ENCODE peak calls at places on chromosomes 4 and X, in eight cellular contexts. I, V, E, R, P, K, G and N are unnamed samples.

GRCh38 chr4:182600836-182601235 is 316.4 kb downstream of the DCTD start:
- DNase-seq in I (no peak), V (no peak), E (no peak), R (no peak), P (no peak), K (no peak), G (no peak), N (no peak)

GRCh38 chrX:149248073-149248625 is 257.0 kb downstream of the IDS start:
- DNase-seq in I (no peak), V (no peak), E (peak), R (no peak), P (no peak), K (no peak), G (no peak), N (no peak)

GRCh38 chr4:95506264-95506663 is 42.5 kb downstream of the UNC5C start:
- DNase-seq in I (no peak), V (no peak), E (peak), R (peak), P (no peak), K (no peak), G (no peak), N (no peak)

GRCh38 chr4:114561590-114561989 is 37.0 kb upstream of the UGT8 start:
- DNase-seq in I (no peak), V (no peak), E (no peak), R (no peak), P (peak), K (no peak), G (no peak), N (no peak)

GRCh38 chr4:56817840-56818491 is 3.5 kb downstream of the SPINK2 start:
- DNase-seq in I (no peak), V (no peak), E (no peak), R (peak), P (no peak), K (no peak), G (no peak), N (no peak)

GRCh38 chr4:140756292-140757219 is at the start of gene TBC1D9:
- DNase-seq in I (no peak), V (no peak), E (peak), R (peak), P (peak), K (peak), G (peak), N (peak)

GRCh38 chrX:43349363-43349762 is 306.7 kb upstream of the MAOA start:
- DNase-seq in I (peak), V (no peak), E (peak), R (peak), P (peak), K (no peak), G (no peak), N (no peak)

GRCh38 chrX:50747471-50747900 is 66.5 kb downstream of the SHROOM4 start:
- DNase-seq in I (no peak), V (no peak), E (no peak), R (peak), P (no peak), K (no peak), G (no peak), N (peak)

GRCh38 chr4:86496094-86497060 is 97.7 kb upstream of the PTPN13 start:
- DNase-seq in I (no peak), V (no peak), E (peak), R (peak), P (peak), K (peak), G (no peak), N (no peak)

GRCh38 chr4:15003441-15003890 is 1.2 kb downstream of the CPEB2 start:
- DNase-seq in I (peak), V (peak), E (no peak), R (peak), P (peak), K (peak), G (peak), N (no peak)

GRCh38 chrX:148540114-148540513 is 39.7 kb downstream of the AFF2 start:
- DNase-seq in I (no peak), V (no peak), E (no peak), R (no peak), P (no peak), K (no peak), G (no peak), N (no peak)

GRCh38 chr4:162683659-162684370 is 482.9 kb downstream of the NAF1 start:
- DNase-seq in I (no peak), V (no peak), E (peak), R (peak), P (no peak), K (no peak), G (no peak), N (no peak)

GRCh38 chr4:150385606-150386005 is 196.3 kb upstream of the MAB21L2 start:
- DNase-seq in I (no peak), V (no peak), E (peak), R (peak), P (no peak), K (no peak), G (no peak), N (no peak)

GRCh38 chr4:82515705-82516104 is 46.1 kb downstream of the TMEM150C start:
- DNase-seq in I (no peak), V (no peak), E (peak), R (peak), P (no peak), K (no peak), G (peak), N (peak)

GRCh38 chr4:10416441-10416840 is 40.8 kb downstream of the ZNF518B start:
- DNase-seq in I (no peak), V (no peak), E (no peak), R (no peak), P (no peak), K (no peak), G (no peak), N (no peak)

GRCh38 chrX:45006002-45006800 is 133.2 kb downstream of the KDM6A start:
- DNase-seq in I (no peak), V (no peak), E (peak), R (no peak), P (no peak), K (no peak), G (no peak), N (no peak)

GRCh38 chr4:20418865-20419451 is 167.3 kb downstream of the SLIT2 start:
- DNase-seq in I (no peak), V (no peak), E (peak), R (peak), P (no peak), K (no peak), G (no peak), N (no peak)

GRCh38 chrX:17414839-17415238 is 39.8 kb downstream of the NHS start:
- DNase-seq in I (no peak), V (no peak), E (no peak), R (no peak), P (peak), K (no peak), G (peak), N (no peak)

GRCh38 chr4:143127621-143128020 is 57.1 kb upstream of the USP38 start:
- DNase-seq in I (no peak), V (no peak), E (no peak), R (no peak), P (no peak), K (no peak), G (no peak), N (no peak)

GRCh38 chrX:41563881-41564280 is 116.7 kb downstream of the NYX start:
- DNase-seq in I (no peak), V (no peak), E (no peak), R (peak), P (no peak), K (no peak), G (no peak), N (no peak)

GRCh38 chr4:141703497-141703896 is 67.1 kb downstream of the IL15 start:
- DNase-seq in I (no peak), V (no peak), E (no peak), R (no peak), P (no peak), K (no peak), G (no peak), N (no peak)

GRCh38 chrX:109600114-109600710 is 24.8 kb downstream of the KCNE5 start:
- DNase-seq in I (no peak), V (no peak), E (no peak), R (peak), P (no peak), K (no peak), G (peak), N (no peak)

GRCh38 chr4:176781739-176782100 is 11.0 kb downstream of the VEGFC start:
- DNase-seq in I (no peak), V (no peak), E (no peak), R (no peak), P (no peak), K (no peak), G (no peak), N (no peak)

GRCh38 chr4:6557185-6557584 is 17.8 kb upstream of the MAN2B2 start:
- DNase-seq in I (no peak), V (no peak), E (no peak), R (no peak), P (no peak), K (no peak), G (no peak), N (no peak)

GRCh38 chr4:123477804-123478209 is 81.2 kb downstream of the SPRY1 start:
- DNase-seq in I (peak), V (no peak), E (peak), R (peak), P (no peak), K (no peak), G (no peak), N (no peak)

GRCh38 chr4:104488151-104488550 is 6.5 kb downstream of the CXXC4 start:
- DNase-seq in I (no peak), V (no peak), E (no peak), R (no peak), P (no peak), K (no peak), G (no peak), N (no peak)

GRCh38 chr4:84849051-84849640 is 117.3 kb downstream of the WDFY3 start:
- DNase-seq in I (no peak), V (no peak), E (no peak), R (no peak), P (no peak), K (no peak), G (no peak), N (no peak)
- H3K27ac ChIP-seq in I (no peak), V (no peak), E (no peak), R (peak), P (no peak), K (no peak), G (no peak), N (no peak)

GRCh38 chr4:24795666-24796381 is 451 bp downstream of the SOD3 start:
- DNase-seq in I (no peak), V (no peak), E (no peak), R (no peak), P (no peak), K (no peak), G (no peak), N (no peak)
- H3K27ac ChIP-seq in I (no peak), V (no peak), E (no peak), R (no peak), P (peak), K (peak), G (peak), N (no peak)

GRCh38 chr4:38747629-38748028 is 35.2 kb downstream of the TLR10 start:
- DNase-seq in I (no peak), V (no peak), E (no peak), R (no peak), P (no peak), K (no peak), G (no peak), N (no peak)

GRCh38 chr4:38739438-38739837 is 43.4 kb downstream of the TLR10 start:
- DNase-seq in I (no peak), V (no peak), E (no peak), R (no peak), P (no peak), K (no peak), G (no peak), N (no peak)

GRCh38 chr4:38740303-38740702 is 42.5 kb downstream of the TLR10 start:
- DNase-seq in I (no peak), V (no peak), E (no peak), R (no peak), P (no peak), K (no peak), G (no peak), N (no peak)

GRCh38 chr4:38745881-38746280 is 36.9 kb downstream of the TLR10 start:
- DNase-seq in I (no peak), V (no peak), E (no peak), R (no peak), P (no peak), K (no peak), G (no peak), N (no peak)

DNA sequence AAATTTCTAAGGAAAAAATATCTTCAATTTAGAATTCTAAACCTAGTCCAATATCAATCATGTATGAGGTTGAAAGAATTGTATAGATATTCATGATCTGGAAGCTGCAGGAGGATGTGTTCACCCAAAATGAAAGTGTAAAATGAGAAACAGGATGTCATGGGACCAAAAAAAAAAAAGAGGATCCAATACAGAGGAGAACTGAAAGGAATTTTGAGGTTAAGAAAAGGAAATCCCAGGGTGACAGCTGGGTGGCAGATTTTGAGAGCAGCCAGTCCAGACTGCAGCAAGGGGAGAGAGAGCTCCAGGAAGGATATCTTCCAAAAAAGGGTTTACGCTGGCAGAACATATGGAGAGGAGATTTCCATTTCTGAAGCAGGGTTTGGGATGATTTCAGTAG is 38.9 kb downstream of the TLR10 start:
- DNase-seq in I (no peak), V (no peak), E (no peak), R (peak), P (no peak), K (no peak), G (no peak), N (no peak)
- H3K27ac ChIP-seq in I (no peak), V (no peak), E (no peak), R (no peak), P (no peak), K (no peak), G (peak), N (no peak)

GRCh38 chrX:63761639-63762038 is 23.4 kb downstream of the ARHGEF9 start:
- DNase-seq in I (no peak), V (no peak), E (no peak), R (no peak), P (no peak), K (no peak), G (no peak), N (no peak)
- H3K27ac ChIP-seq in I (no peak), V (no peak), E (no peak), R (no peak), P (no peak), K (no peak), G (no peak), N (no peak)

GRCh38 chr4:185257694-185258093 is 48.3 kb downstream of the SNX25 start:
- DNase-seq in I (no peak), V (no peak), E (no peak), R (no peak), P (no peak), K (no peak), G (no peak), N (no peak)
- H3K27ac ChIP-seq in I (no peak), V (no peak), E (no peak), R (no peak), P (no peak), K (no peak), G (no peak), N (no peak)

DNA sequence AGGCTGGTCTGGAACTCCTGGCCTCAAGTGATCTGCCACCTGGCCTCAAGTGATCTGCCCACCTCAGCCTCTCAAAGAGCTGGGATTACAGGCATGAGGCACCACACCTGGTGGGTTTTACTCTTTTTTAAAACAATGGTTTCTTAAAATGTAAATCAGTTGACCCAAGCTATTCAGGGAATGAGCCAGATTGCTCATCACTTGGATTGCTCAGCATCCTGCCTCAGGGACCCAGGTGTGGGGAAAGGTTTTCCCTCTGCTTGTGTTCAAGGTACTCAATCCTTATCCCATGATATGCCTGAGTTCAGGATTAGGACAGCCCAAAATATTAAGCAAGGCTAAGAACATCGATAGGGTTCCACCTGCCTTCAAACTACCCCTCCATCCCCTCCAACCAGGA is 67.4 kb downstream of the CHRNA9 start:
- DNase-seq in I (no peak), V (no peak), E (no peak), R (no peak), P (no peak), K (no peak), G (no peak), N (no peak)
- H3K27ac ChIP-seq in I (no peak), V (no peak), E (no peak), R (no peak), P (no peak), K (no peak), G (no peak), N (no peak)

DNA sequence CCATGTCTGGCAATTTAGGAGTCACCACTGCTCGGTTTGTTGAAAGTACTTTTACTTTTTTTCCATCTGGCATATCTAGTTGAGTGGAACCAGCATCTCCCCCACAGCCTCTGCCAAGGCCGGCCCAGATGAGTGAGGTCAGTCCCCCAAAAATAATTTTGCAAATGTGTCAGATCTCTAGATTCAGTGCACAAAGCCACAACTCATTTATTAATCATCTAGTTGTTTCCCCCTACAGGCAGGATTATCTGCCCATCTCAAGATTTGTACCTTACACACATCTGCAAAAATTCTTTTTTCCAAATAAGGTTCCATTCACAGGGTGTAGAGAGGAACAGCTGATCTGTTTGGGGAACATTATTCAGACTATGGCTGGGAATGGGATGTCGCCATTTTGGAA is 174.0 kb upstream of the MXRA5 start:
- DNase-seq in I (no peak), V (no peak), E (no peak), R (no peak), P (no peak), K (no peak), G (no peak), N (no peak)
- H3K27ac ChIP-seq in I (no peak), V (no peak), E (no peak), R (no peak), P (no peak), K (no peak), G (no peak), N (no peak)

DNA sequence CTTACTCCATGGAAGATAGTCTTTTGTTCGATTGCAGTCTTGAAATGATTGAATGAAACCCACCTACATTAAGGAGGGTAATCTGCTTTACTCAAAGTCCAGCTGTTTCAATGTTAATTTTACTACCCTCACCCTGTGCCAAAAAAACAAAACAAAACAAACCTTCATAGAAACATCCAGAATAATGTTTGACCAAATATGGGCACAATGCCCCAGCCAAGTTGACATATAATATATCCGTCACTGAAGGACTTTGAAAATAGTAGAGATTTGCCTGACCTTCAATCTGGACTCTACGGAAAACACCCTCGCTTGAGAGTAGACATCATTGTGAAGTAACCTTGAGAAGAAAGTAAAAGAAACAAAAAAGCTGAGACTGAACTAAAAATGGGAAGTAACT is 550.5 kb upstream of the SMIM31 start:
- DNase-seq in I (no peak), V (no peak), E (no peak), R (no peak), P (no peak), K (no peak), G (no peak), N (no peak)
- H3K27ac ChIP-seq in I (no peak), V (no peak), E (peak), R (peak), P (no peak), K (no peak), G (no peak), N (no peak)

GRCh38 chrX:154804564-154804956 is 725 bp downstream of the MPP1 start:
- DNase-seq in I (no peak), V (no peak), E (no peak), R (no peak), P (no peak), K (no peak), G (no peak), N (no peak)

GRCh38 chrX:154800508-154801207 is 4.6 kb downstream of the MPP1 start:
- DNase-seq in I (no peak), V (no peak), E (no peak), R (no peak), P (no peak), K (no peak), G (no peak), N (no peak)

GRCh38 chrX:154797006-154797405 is 8.3 kb downstream of the MPP1 start:
- DNase-seq in I (no peak), V (no peak), E (peak), R (peak), P (no peak), K (no peak), G (no peak), N (no peak)

GRCh38 chrX:154802838-154803410 is 2.4 kb downstream of the MPP1 start:
- DNase-seq in I (no peak), V (no peak), E (no peak), R (no peak), P (no peak), K (no peak), G (no peak), N (no peak)

DNA sequence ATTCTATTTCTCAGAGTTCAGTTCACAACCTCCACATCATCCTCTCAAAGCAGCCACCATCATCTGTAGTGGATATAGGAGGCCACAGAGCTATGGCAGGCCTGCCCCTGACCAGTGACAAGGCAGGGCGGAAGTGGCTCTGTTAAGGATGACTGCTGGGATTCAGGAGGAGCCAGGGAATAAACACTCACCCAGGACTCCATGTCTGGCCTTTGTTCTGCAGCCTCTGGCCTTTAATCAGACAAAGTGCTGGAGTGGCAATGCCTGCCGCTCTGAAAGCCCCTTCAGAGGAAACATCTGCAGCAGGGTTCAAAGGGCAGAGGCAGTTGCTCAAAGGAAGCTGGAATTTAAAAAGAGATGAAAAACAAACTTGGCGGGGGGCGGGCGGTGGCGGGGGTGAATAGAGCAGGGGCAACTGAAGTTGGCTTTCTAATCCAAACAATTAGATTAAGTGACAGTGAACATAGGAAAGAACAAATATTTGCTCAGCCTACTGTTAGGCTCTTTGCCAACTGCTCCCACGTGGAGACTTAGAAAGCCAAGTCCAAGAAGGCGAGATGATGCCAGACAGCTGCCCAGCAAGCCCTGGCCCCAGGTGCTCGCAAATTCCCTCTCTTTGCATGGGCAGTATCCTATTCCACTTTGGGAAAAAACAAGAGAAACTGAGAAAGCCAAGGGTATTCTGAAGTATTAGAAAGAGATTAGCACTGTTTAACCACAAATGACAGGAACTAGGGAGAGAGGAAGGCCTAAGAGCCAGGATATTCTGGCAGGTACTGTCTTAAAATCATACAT is 5.5 kb downstream of the MPP1 start:
- DNase-seq in I (no peak), V (no peak), E (no peak), R (peak), P (peak), K (no peak), G (no peak), N (no peak)
- H3K27ac ChIP-seq in I (no peak), V (no peak), E (peak), R (peak), P (peak), K (no peak), G (peak), N (peak)